ENCODE peak calls at places on chromosome 20, in eight cellular contexts. F is cardiac muscle cell; O is naive thymus-derived CD4-positive, alpha-beta T cell; Z is NCI-H1092; T is CD8-positive, alpha-beta T cell; N is CD4-positive, alpha-beta T cell; Y is spleen; P is NCI-H1436. U is an unnamed sample.

GRCh38 chr20:58907481-58908137 is 55.1 kb downstream of the GNAS start:
- DNase-seq in F (peak; percentile 98), O (peak; percentile 53), T (peak; percentile 70), Y (peak; percentile 84), Z (no peak), N (no peak), P (no peak), U (peak; percentile 85)

GRCh38 chr20:53547664-53548239 is 45.9 kb downstream of the ZNF217 start:
- DNase-seq in F (peak; percentile 80), T (peak; percentile 26), N (peak; percentile 8), P (peak; percentile 49), Y (no peak), Z (peak; percentile 28), O (peak; percentile 60), U (peak; percentile 13)

GRCh38 chr20:23010096-23010495 is 25.0 kb upstream of the SSTR4 start:
- DNase-seq in Z (no peak), F (no peak), Y (no peak), P (no peak), T (no peak), N (no peak), O (no peak), U (no peak)

GRCh38 chr20:44805991-44806729 is 4.2 kb downstream of the RIMS4 start:
- DNase-seq in P (no peak), Y (no peak), N (no peak), O (no peak), Z (peak; percentile 45), T (no peak), F (peak; percentile 85), U (no peak)

GRCh38 chr20:16526433-16527380 is 46.5 kb downstream of the KIF16B start:
- DNase-seq in F (no peak), O (no peak), T (no peak), P (no peak), Z (no peak), Y (no peak), N (no peak), U (no peak)

GRCh38 chr20:2451939-2452732 is 18.5 kb downstream of the SNRPB start:
- DNase-seq in Y (no peak), O (peak; percentile 42), Z (peak; percentile 62), N (peak; percentile 43), P (peak; percentile 64), F (peak; percentile 83), T (peak; percentile 61), U (peak; percentile 39)

GRCh38 chr20:8454137-8454712 is 322.2 kb downstream of the PLCB1 start:
- DNase-seq in T (no peak), N (no peak), O (no peak), Y (no peak), P (no peak), F (peak; percentile 8), Z (no peak), U (no peak)

GRCh38 chr20:57505991-57506390 is 18.9 kb downstream of the CTCFL start:
- DNase-seq in F (no peak), Z (peak; percentile 42), P (no peak), T (no peak), N (no peak), O (no peak), Y (no peak), U (no peak)

GRCh38 chr20:58677205-58677604 is 15.4 kb upstream of the NPEPL1 start:
- DNase-seq in N (no peak), Z (no peak), F (no peak), Y (no peak), T (no peak), O (no peak), P (no peak), U (no peak)

GRCh38 chr20:58223358-58223941 is 5.0 kb downstream of the ANKRD60 start:
- DNase-seq in O (no peak), F (no peak), P (no peak), Y (no peak), Z (no peak), T (no peak), N (no peak), U (no peak)

GRCh38 chr20:50919567-50919966 is 11.7 kb downstream of the ADNP start:
- DNase-seq in P (no peak), N (no peak), Y (no peak), Z (no peak), T (no peak), O (no peak), F (no peak), U (no peak)

GRCh38 chr20:41213150-41213820 is 75.9 kb downstream of the PLCG1 start:
- DNase-seq in P (no peak), F (no peak), N (no peak), Y (no peak), Z (peak; percentile 79), T (no peak), O (no peak), U (no peak)

GRCh38 chr20:11338506-11339306 is 579.0 kb upstream of the BTBD3 start:
- DNase-seq in T (no peak), F (no peak), O (no peak), Y (no peak), P (no peak), Z (no peak), N (no peak), U (no peak)

GRCh38 chr20:19260412-19261090 is 48.1 kb downstream of the SLC24A3 start:
- DNase-seq in Y (no peak), P (no peak), N (no peak), T (no peak), Z (no peak), F (no peak), O (no peak), U (no peak)

GRCh38 chr20:46557231-46557956 is 6.9 kb upstream of the OCSTAMP start:
- DNase-seq in N (no peak), T (no peak), P (no peak), F (no peak), O (no peak), Z (no peak), Y (no peak), U (no peak)

GRCh38 chr20:43982016-43982415 is 67.4 kb downstream of the TOX2 start:
- DNase-seq in F (no peak), P (no peak), Y (no peak), Z (no peak), O (no peak), T (no peak), N (no peak), U (no peak)

GRCh38 chr20:46802696-46803445 is 91.8 kb upstream of the EYA2 start:
- DNase-seq in P (no peak), Y (no peak), F (no peak), T (no peak), Z (peak; percentile 7), N (no peak), O (no peak), U (no peak)

GRCh38 chr20:44104807-44105517 is 82.0 kb downstream of the JPH2 start:
- DNase-seq in Y (no peak), P (no peak), O (no peak), F (peak; percentile 42), T (no peak), Z (peak; percentile 14), N (no peak), U (no peak)

GRCh38 chr20:24892522-24892921 is 56.5 kb upstream of the CST7 start:
- DNase-seq in Y (no peak), N (no peak), O (no peak), T (no peak), F (no peak), Z (no peak), P (no peak), U (no peak)

GRCh38 chr20:44071057-44071456 is 115.9 kb downstream of the JPH2 start:
- DNase-seq in O (no peak), F (no peak), Z (no peak), T (no peak), Y (no peak), P (no peak), N (no peak), U (no peak)

GRCh38 chr20:49186535-49187329 is 1.4 kb downstream of the STAU1 start:
- DNase-seq in F (peak; percentile 68), Y (peak; percentile 81), Z (no peak), T (peak; percentile 77), N (peak; percentile 54), P (no peak), O (peak; percentile 79), U (peak; percentile 64)

GRCh38 chr20:52494244-52494643 is 302.7 kb upstream of the ZFP64 start:
- DNase-seq in P (no peak), N (peak; percentile 14), O (peak; percentile 32), T (peak; percentile 28), Y (no peak), Z (no peak), F (no peak), U (no peak)

GRCh38 chr20:25259788-25260254 is 11.9 kb downstream of the PYGB start:
- DNase-seq in O (peak; percentile 70), N (no peak), T (peak; percentile 72), P (no peak), F (no peak), Z (no peak), Y (no peak), U (no peak)

GRCh38 chr20:50513169-50514034 is 3.2 kb downstream of the PTPN1 start:
- DNase-seq in P (no peak), Z (no peak), Y (no peak), O (no peak), N (no peak), T (no peak), F (no peak), U (no peak)

GRCh38 chr20:12936020-12936419 is 72.8 kb upstream of the SPTLC3 start:
- DNase-seq in N (no peak), F (no peak), Y (no peak), T (no peak), P (no peak), Z (no peak), O (no peak), U (no peak)

GRCh38 chr20:60803335-60804070 is 448.6 kb upstream of the CDH4 start:
- DNase-seq in P (no peak), N (no peak), T (no peak), Y (no peak), Z (no peak), F (no peak), O (no peak), U (no peak)